ENCODE peak calls at places on chromosomes 4 and X, in eight cellular contexts. V is tibial artery; C is GM12865; X is lung; D is fibroblast of lung; Z is CD4-positive, alpha-beta T cell; F is lower leg skin; R is hepatocyte. J is an unnamed sample.

GRCh38 chr4:19987746-19988145 is 264.0 kb upstream of the SLIT2 start:
- DNase-seq in F (no peak), C (no peak), R (no peak), D (peak), X (no peak), Z (no peak), V (no peak), J (peak)

GRCh38 chr4:48483777-48484493 is 792 bp downstream of the SLC10A4 start:
- DNase-seq in Z (no peak), R (peak), F (no peak), D (no peak), C (no peak), V (no peak), X (no peak), J (no peak)

GRCh38 chr4:120052840-120053239 is 13.8 kb downstream of the MAD2L1 start:
- DNase-seq in R (peak), F (no peak), C (no peak), D (peak), Z (no peak), V (peak), X (peak), J (peak)

GRCh38 chr4:83490876-83491450 is 6.1 kb upstream of the ABRAXAS1 start:
- DNase-seq in C (peak), D (peak), X (no peak), V (no peak), R (peak), Z (no peak), F (no peak), J (no peak)

GRCh38 chrX:120463241-120463640 is 5.9 kb downstream of the LAMP2 start:
- DNase-seq in C (no peak), V (peak), R (no peak), Z (no peak), D (peak), X (peak), F (no peak), J (peak)

GRCh38 chr4:152687974-152688599 is 8.3 kb upstream of the TMEM154 start:
- DNase-seq in F (no peak), R (no peak), D (no peak), X (no peak), C (no peak), Z (no peak), V (no peak), J (no peak)

GRCh38 chr4:2256781-2257191 is 5.1 kb downstream of the MXD4 start:
- DNase-seq in C (no peak), F (peak), R (no peak), V (peak), D (no peak), X (peak), Z (no peak), J (no peak)

GRCh38 chrX:116490091-116490490 is 27.3 kb upstream of the CT83 start:
- DNase-seq in R (no peak), F (no peak), D (no peak), X (no peak), Z (no peak), C (no peak), V (no peak), J (no peak)

GRCh38 chr4:121070696-121071639 is 1.4 kb downstream of the NDNF start:
- DNase-seq in C (no peak), D (peak), R (peak), Z (no peak), V (peak), X (peak), F (peak), J (peak)

GRCh38 chr4:76078033-76078613 is 3.6 kb downstream of the ART3 start:
- DNase-seq in F (no peak), Z (no peak), C (no peak), X (no peak), D (no peak), V (no peak), R (no peak), J (no peak)

GRCh38 chrX:128931071-128931470 is 592.2 kb downstream of the SMARCA1 start:
- DNase-seq in R (no peak), D (no peak), X (no peak), F (no peak), Z (no peak), C (no peak), V (no peak), J (no peak)

GRCh38 chr4:156790866-156791265 is 180.7 kb downstream of the PDGFC start:
- DNase-seq in R (no peak), X (no peak), Z (no peak), C (no peak), V (no peak), F (no peak), D (peak), J (peak)

GRCh38 chr4:68299492-68300457 is 50.1 kb downstream of the YTHDC1 start:
- DNase-seq in F (no peak), C (no peak), Z (no peak), V (no peak), X (no peak), D (no peak), R (no peak), J (no peak)

GRCh38 chrX:145823132-145823531 is 5.5 kb downstream of the SLITRK2 start:
- DNase-seq in R (no peak), D (no peak), C (no peak), V (no peak), F (no peak), X (no peak), Z (no peak), J (no peak)

GRCh38 chrX:153161952-153162351 is 17.1 kb upstream of the MAGEA1 start:
- DNase-seq in C (no peak), V (no peak), F (no peak), D (no peak), Z (no peak), R (no peak), X (no peak), J (no peak)

GRCh38 chrX:48761674-48762471 is at the start of gene GLOD5:
- DNase-seq in D (peak), Z (no peak), X (peak), V (no peak), C (peak), F (no peak), R (peak), J (peak)

GRCh38 chr4:145098675-145099037 is 545 bp downstream of the ABCE1 start:
- DNase-seq in F (no peak), X (peak), D (peak), V (peak), C (peak), Z (no peak), R (peak), J (peak)

DNA sequence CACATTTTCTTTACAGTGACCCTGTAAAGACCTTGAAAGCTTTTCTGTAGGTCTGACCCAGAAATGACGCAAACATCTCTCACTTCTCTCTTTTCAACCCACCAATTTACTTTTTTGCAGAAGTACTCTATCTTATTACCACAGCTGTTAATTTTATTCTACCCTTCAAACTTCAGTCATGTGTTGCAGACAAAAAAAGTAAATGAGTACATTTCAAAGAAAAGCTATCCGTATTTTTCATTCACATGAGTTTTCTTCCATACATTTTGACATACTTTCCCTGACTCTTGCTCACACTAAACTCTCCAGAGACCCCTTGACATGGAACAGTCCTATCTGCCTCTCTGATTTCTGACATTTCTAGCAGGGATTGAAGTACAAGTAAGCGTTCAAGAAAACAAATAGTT is 51.7 kb downstream of the SLC7A11 start:
- DNase-seq in X (no peak), F (no peak), Z (no peak), V (no peak), R (no peak), D (no peak), C (peak), J (no peak)
- TF ChIP-seq CTCF in X (no peak), F (no peak), Z (no peak), V (no peak), R (no peak), D (no peak), C (no peak), J (no peak)

GRCh38 chrX:111597967-111598366 is 83.0 kb upstream of the ALG13 start:
- DNase-seq in X (no peak), V (no peak), R (no peak), D (no peak), Z (no peak), C (no peak), F (no peak), J (no peak)
- TF ChIP-seq CTCF in X (no peak), V (no peak), R (no peak), D (no peak), Z (no peak), C (no peak), F (no peak), J (no peak)

GRCh38 chr4:7195138-7195510 is 2.8 kb downstream of the SORCS2 start:
- DNase-seq in R (no peak), C (no peak), D (no peak), Z (no peak), X (no peak), V (no peak), F (peak), J (no peak)

GRCh38 chr4:7192252-7193039 is at the start of gene SORCS2:
- DNase-seq in R (peak), D (peak), V (peak), F (peak), C (peak), Z (no peak), X (no peak), J (peak)

GRCh38 chr4:7191546-7192251 is 639 bp upstream of the SORCS2 start:
- DNase-seq in R (no peak), F (peak), C (no peak), D (no peak), X (no peak), V (peak), Z (no peak), J (no peak)

GRCh38 chr4:7194251-7195137 is 2.2 kb downstream of the SORCS2 start:
- DNase-seq in D (no peak), Z (no peak), C (peak), F (peak), X (peak), R (peak), V (peak), J (no peak)

GRCh38 chr4:7193040-7193958 is 961 bp downstream of the SORCS2 start:
- DNase-seq in Z (no peak), D (no peak), X (no peak), F (peak), C (no peak), V (no peak), R (no peak), J (peak)
- TF ChIP-seq CTCF in Z (no peak), D (no peak), X (no peak), F (no peak), C (no peak), V (no peak), R (no peak), J (no peak)

DNA sequence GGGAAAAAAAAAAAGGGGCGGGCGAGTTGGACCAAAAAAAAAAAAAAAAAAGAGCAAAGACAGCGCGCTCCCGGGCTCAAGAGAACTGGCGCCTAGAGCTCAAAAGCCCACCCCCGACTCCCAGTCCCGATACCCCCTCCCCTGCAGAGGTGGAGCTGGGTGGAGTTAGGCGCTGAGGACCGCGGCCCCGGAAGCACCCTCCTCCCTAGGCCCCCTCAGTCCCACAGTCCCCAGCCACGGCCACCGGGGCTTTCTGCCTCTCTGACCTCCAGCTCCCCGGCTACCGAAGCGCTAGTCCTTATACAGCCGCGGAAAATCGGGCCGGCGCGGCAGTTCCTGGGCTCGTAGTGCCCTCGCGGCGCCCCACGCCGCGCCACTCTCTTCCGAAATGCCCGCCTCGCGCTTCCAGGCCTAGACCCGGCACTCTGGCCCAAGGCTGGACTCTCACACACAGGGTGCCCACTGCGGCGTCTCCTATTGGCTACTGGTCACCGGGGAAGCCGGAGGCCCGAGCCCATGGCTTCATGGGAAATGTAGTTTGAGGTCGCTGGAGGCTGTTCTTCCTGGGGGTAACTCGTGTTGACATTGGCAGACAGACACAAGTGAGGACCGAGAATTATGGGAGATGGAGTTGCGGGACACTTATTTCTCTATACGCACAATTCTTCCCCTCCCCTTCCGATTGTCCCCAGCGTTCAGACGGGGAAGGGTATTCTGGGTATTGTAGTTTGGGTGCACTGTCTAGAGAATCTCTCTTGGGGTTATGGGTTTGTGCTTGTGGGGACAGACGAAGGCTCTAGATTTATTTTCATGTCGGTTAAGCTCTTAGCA is at the start of gene ENOX2:
- DNase-seq in V (peak), R (peak), C (peak), D (peak), Z (peak), F (peak), X (peak), J (peak)
- TF ChIP-seq CTCF in V (no peak), R (no peak), C (no peak), D (no peak), Z (no peak), F (no peak), X (no peak), J (no peak)

DNA sequence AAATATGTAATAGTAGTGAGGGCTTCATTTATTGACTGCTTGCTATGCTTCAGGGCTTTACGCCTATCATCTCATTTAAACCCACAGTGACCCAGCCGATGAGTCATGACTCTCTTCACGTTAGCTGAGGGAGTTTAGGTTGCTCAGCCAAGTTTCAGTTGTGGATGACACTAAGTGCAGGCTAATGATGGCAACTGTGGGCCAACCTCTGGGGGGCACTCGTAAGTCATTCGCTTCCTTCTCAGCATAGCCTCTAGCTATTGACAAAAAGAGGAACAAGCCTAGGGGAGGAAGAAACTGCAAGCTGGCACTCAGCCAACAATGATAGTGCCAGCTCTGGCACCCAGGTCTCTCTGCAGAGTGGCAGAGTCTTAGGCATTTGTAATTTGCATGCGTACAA is 325.0 kb downstream of the ARHGAP10 start:
- DNase-seq in F (peak), C (peak), V (peak), D (peak), Z (peak), R (no peak), X (peak), J (peak)
- TF ChIP-seq CTCF in F (no peak), C (peak), V (no peak), D (no peak), Z (peak), R (no peak), X (peak), J (no peak)

DNA sequence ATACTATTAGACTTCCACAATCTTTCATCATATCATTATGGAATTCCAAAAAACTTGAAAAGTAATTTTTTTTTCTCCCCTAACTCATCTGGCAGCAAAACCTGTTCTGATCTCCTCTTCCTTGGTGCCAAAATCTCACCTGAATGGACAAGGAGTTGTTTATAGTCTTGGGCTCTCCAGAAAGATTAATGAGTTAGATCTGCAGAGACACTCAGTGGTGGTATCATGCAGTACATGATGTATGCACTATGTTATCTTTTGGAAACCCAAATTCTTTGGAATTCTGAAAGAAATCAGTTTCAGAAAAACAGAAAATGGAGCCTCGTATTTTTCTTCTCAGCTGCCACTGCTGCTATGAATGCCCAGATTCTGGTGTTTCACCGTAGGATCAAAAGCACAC is 11.7 kb downstream of the GPM6B start:
- DNase-seq in V (no peak), Z (no peak), D (no peak), R (no peak), F (no peak), C (no peak), X (no peak), J (no peak)
- TF ChIP-seq CTCF in V (no peak), Z (no peak), D (no peak), R (no peak), F (no peak), C (no peak), X (no peak), J (no peak)

GRCh38 chr4:103787057-103787456 is 67.3 kb upstream of the TACR3 start:
- DNase-seq in X (no peak), Z (no peak), F (no peak), C (no peak), V (no peak), R (no peak), D (no peak), J (no peak)

GRCh38 chr4:103786593-103786992 is 66.8 kb upstream of the TACR3 start:
- DNase-seq in R (no peak), Z (no peak), C (no peak), X (no peak), V (no peak), D (no peak), F (no peak), J (no peak)

GRCh38 chr4:103786014-103786413 is 66.2 kb upstream of the TACR3 start:
- DNase-seq in C (peak), D (peak), F (no peak), V (no peak), R (peak), X (no peak), Z (no peak), J (peak)
- TF ChIP-seq CTCF in C (peak), D (peak), F (no peak), V (no peak), R (peak), X (no peak), Z (no peak), J (peak)